ENCODE peak calls at places on chromosomes 2 and 18, in six cellular contexts. K, Z, H, V, N and A are unnamed samples. For H3K27me3, the result is how much of the 10 kb centered on the place peaks cover.

GRCh38 chr2:130387071-130387400 is 31.2 kb downstream of the PTPN18 start:
- DNase-seq in Z (no peak), K (no peak), N (no peak), H (no peak), V (peak), A (no peak)

GRCh38 chr2:9287400-9288059 is 80.9 kb downstream of the ASAP2 start:
- DNase-seq in N (peak), K (peak), H (no peak), Z (no peak), V (peak), A (peak)

GRCh38 chr18:10010611-10011015 is 96.8 kb downstream of the VAPA start:
- DNase-seq in V (peak), H (no peak), Z (no peak), K (peak), N (peak), A (no peak)

GRCh38 chr2:232133078-232133477 is 171.6 kb downstream of the DIS3L2 start:
- DNase-seq in V (no peak), K (no peak), Z (no peak), N (no peak), H (no peak), A (no peak)

GRCh38 chr18:63192885-63193349 is 126.7 kb downstream of the BCL2 start:
- DNase-seq in Z (no peak), N (no peak), H (no peak), K (no peak), V (no peak), A (no peak)

GRCh38 chr2:63834401-63834800 is 7.3 kb upstream of the UGP2 start:
- DNase-seq in K (no peak), H (no peak), Z (peak), N (no peak), V (no peak), A (no peak)

GRCh38 chr2:18719978-18720775 is 130.8 kb upstream of the NT5C1B start:
- DNase-seq in K (no peak), N (no peak), Z (no peak), V (no peak), H (no peak), A (peak)

GRCh38 chr2:10987861-10988260 is 76.1 kb downstream of the KCNF1 start:
- DNase-seq in Z (no peak), K (no peak), H (no peak), N (no peak), V (no peak), A (no peak)

GRCh38 chr2:127658641-127659407 is 12.9 kb downstream of the GPR17 start:
- DNase-seq in V (no peak), H (peak), Z (no peak), N (no peak), K (peak), A (no peak)

GRCh38 chr18:26655010-26655613 is 106.8 kb upstream of the KCTD1 start:
- DNase-seq in N (no peak), H (no peak), K (no peak), Z (no peak), V (no peak), A (no peak)

GRCh38 chr2:121625953-121626352 is 23.3 kb downstream of the CLASP1 start:
- DNase-seq in K (no peak), Z (no peak), V (no peak), H (no peak), N (no peak), A (no peak)

GRCh38 chr2:191885650-191886049 is 38.8 kb upstream of the CAVIN2 start:
- DNase-seq in N (no peak), H (no peak), Z (no peak), V (no peak), K (no peak), A (no peak)

GRCh38 chr2:237763812-237764211 is 34.8 kb upstream of the RBM44 start:
- DNase-seq in Z (no peak), K (peak), H (no peak), N (no peak), V (peak), A (no peak)

GRCh38 chr18:46199515-46200147 is 95.4 kb downstream of the HAUS1 start:
- DNase-seq in K (no peak), Z (no peak), H (no peak), V (no peak), N (peak), A (no peak)

DNA sequence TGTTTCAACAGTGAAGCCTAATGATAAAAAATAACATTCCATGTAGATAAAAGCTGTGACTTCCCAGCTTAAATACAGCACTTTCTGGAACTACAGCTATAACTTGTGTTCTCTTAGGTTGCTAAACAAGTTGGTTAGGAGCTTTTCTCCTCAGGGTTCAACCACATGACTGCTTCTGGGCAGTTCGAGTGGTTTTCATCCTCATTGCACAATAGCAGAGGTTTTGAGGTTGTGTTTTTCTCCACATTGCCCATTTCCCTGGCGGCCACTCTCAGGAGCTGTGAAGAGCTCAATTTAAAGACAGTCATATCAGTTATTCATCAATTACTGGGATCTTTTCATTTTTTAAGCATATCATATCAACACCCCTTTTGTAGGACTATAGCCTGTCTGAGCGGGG is 102.2 kb upstream of the CYP1B1 start:
- DNase-seq in H (peak), Z (no peak), K (no peak), N (no peak), V (peak), A (no peak)
- H3K27ac ChIP-seq in H (peak), Z (peak), K (no peak), N (no peak), V (peak), A (no peak)

GRCh38 chr18:7565677-7566076 is 1.4 kb upstream of the PTPRM start:
- DNase-seq in H (no peak), Z (no peak), K (no peak), V (no peak), N (no peak), A (no peak)

GRCh38 chr18:7566587-7567486 is at the start of gene PTPRM:
- DNase-seq in H (peak), K (peak), V (peak), Z (peak), N (no peak), A (peak)

GRCh38 chr18:7566244-7566586 is 901 bp upstream of the PTPRM start:
- DNase-seq in K (no peak), Z (no peak), V (no peak), N (no peak), H (no peak), A (no peak)

GRCh38 chr18:7567487-7568425 is 640 bp downstream of the PTPRM start:
- DNase-seq in V (peak), Z (peak), K (peak), H (peak), N (no peak), A (peak)

DNA sequence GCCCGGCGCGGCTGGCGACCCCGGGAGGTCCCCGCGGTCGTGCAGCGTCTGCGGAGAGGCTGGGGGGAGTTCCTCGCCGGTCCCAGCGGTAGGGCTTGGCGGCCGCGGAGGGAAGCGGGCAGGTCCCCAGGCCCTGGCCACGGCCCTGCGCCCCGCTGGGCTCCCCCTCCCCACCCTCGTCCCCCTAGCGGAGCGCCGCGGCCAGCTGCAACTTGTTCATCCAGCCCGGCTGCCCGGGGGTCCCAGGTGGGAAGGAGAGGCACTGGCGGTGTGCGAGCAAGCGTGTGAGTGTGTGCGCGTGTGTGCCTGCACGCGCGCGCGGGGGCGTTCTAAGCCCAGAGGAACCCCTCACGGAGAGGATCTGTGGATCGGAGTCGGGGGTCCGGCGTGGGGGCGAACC is 1.3 kb downstream of the PTPRM start:
- DNase-seq in Z (peak), N (no peak), K (peak), V (peak), H (peak), A (peak)
- H3K27me3 ChIP-seq in Z (under half), N (under half), K (under half), V (under half), H (under half), A (under half)

GRCh38 chr2:29687121-29687520 is 234.3 kb downstream of the ALK start:
- DNase-seq in K (no peak), Z (no peak), N (no peak), H (no peak), V (no peak), A (no peak)

GRCh38 chr2:29689666-29690065 is 231.7 kb downstream of the ALK start:
- DNase-seq in N (no peak), V (no peak), H (no peak), K (no peak), Z (no peak), A (no peak)

GRCh38 chr2:29694741-29695140 is 226.6 kb downstream of the ALK start:
- DNase-seq in K (no peak), N (no peak), H (no peak), V (no peak), Z (no peak), A (no peak)

GRCh38 chr2:29688429-29688828 is 233.0 kb downstream of the ALK start:
- DNase-seq in N (no peak), H (no peak), Z (no peak), K (no peak), V (no peak), A (no peak)

DNA sequence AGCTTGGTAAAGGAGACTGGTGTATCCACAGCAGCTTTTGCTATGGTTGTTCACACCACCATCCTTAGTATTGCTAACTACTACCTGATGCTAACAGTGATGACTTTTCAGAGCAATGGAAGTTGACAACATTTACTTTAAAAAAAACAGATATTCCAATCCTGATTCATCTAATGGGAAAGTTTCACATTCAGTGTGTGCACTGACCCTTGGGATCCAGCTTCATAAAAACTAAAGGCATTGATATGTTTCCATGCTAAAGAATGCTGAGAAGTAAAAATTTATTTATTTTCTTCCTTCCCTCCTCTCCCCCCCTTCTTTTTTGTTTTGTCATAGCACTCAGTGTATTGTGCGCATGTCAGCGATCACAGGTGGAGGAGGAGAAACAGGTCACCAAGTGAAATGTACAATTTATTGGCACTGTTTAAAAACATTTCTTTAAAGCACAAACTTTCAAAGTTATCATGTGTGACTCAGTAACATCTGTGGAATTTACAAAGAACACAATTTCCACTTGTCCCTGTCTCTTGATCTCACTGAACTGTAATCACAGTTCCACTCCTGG is 229.9 kb downstream of the ALK start:
- DNase-seq in H (no peak), Z (no peak), N (no peak), V (no peak), K (no peak), A (no peak)
- H3K27ac ChIP-seq in H (no peak), Z (no peak), N (no peak), V (no peak), K (no peak), A (no peak)

GRCh38 chr2:98948956-98949739 is 13.1 kb upstream of the CRACDL start:
- DNase-seq in Z (no peak), K (no peak), N (no peak), V (no peak), H (no peak), A (no peak)

GRCh38 chr2:98952971-98953370 is 16.9 kb upstream of the CRACDL start:
- DNase-seq in K (no peak), Z (no peak), N (no peak), V (no peak), H (no peak), A (no peak)
- H3K27me3 ChIP-seq in K (under half), Z (under half), N (under half), V (under half), H (under half), A (under half)

GRCh38 chr2:136381722-136382633 is 264.0 kb upstream of the CXCR4 start:
- DNase-seq in H (peak), Z (no peak), K (no peak), N (no peak), V (peak), A (no peak)
- H3K27ac ChIP-seq in H (no peak), Z (no peak), K (no peak), N (no peak), V (no peak), A (no peak)

DNA sequence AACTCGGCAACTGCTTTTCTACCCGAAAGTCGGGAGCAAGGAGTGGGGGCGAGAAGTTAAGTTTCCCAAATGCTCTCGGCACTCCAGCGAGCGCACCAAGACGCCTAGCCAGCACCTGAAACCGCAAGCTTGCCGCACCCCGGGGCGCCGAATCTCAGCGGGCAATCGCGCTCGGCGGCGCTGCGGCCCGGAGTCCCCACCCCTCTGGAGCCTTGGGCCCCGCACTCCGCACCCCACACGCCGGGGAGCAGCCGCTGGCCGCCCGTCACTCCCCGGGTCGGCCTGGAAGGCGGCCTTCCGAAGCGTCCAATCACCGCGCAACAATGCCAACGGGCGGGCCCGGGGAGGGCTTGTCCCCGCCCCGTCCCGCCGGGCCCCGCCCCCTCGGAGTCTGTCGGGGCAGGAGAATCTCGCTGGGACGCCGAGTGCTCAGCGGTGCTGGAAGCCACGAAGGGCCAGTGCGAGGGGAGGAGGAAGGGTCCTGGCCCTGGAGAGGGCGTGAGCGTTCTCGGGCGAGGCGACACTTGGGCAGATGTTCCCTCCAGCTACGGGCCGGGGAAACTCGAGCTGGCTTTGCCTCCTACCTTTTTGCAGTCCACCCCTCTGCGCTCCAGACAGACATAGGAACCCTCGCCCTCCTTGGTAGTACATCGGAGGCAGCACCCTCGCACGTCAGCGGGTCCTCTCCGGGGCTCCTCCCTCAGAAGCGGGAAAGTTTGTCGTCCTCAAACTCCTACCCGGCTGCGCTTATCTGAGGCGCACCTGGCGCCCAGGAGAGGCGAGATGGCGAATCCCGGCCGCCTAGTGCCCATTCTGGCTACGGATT is 1.1 kb upstream of the ZBTB7C start:
- DNase-seq in K (peak), N (peak), H (peak), V (peak), Z (peak), A (peak)
- H3K27me3 ChIP-seq in K (under half), N (under half), H (under half), V (under half), Z (under half), A (under half)

GRCh38 chr2:184554736-184555135 is 43.6 kb upstream of the ZNF804A start:
- DNase-seq in V (no peak), N (no peak), Z (no peak), H (no peak), K (no peak), A (no peak)

GRCh38 chr2:184551631-184552030 is 46.7 kb upstream of the ZNF804A start:
- DNase-seq in N (no peak), H (no peak), Z (no peak), V (no peak), K (no peak), A (no peak)

GRCh38 chr2:184543832-184544231 is 54.5 kb upstream of the ZNF804A start:
- DNase-seq in H (no peak), K (no peak), Z (no peak), N (no peak), V (no peak), A (no peak)

DNA sequence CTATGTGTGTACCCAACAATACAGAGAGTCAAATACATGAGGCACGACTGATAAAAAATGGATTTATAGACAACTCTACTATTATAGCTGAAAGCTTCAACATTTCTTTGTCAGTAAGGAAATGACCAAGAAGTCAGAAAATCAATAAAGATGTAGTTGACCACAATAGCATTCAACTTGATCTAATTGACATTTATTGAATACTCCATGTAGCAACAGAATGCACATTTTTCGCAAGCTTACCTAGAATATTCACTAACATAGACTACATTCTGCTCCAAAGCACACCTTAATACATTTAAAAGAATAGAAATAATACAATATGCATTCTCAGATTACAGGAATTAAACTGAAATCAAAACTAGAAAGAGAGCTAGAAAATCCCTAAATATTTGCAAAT is 49.2 kb upstream of the ZNF804A start:
- DNase-seq in N (no peak), Z (no peak), V (no peak), K (no peak), H (no peak), A (no peak)
- H3K27ac ChIP-seq in N (no peak), Z (no peak), V (no peak), K (no peak), H (no peak), A (no peak)

GRCh38 chr2:17540813-17541513 is 467 bp downstream of the VSNL1 start:
- DNase-seq in N (no peak), K (no peak), V (no peak), Z (peak), H (no peak), A (no peak)

GRCh38 chr2:17539993-17540812 is at the start of gene VSNL1:
- DNase-seq in K (peak), H (peak), Z (peak), N (peak), V (peak), A (peak)

GRCh38 chr2:17542471-17542870 is 2.0 kb downstream of the VSNL1 start:
- DNase-seq in K (no peak), V (no peak), Z (no peak), N (no peak), H (no peak), A (no peak)

GRCh38 chr2:17543131-17543660 is 2.7 kb downstream of the VSNL1 start:
- DNase-seq in K (no peak), Z (no peak), N (no peak), H (no peak), V (no peak), A (no peak)

DNA sequence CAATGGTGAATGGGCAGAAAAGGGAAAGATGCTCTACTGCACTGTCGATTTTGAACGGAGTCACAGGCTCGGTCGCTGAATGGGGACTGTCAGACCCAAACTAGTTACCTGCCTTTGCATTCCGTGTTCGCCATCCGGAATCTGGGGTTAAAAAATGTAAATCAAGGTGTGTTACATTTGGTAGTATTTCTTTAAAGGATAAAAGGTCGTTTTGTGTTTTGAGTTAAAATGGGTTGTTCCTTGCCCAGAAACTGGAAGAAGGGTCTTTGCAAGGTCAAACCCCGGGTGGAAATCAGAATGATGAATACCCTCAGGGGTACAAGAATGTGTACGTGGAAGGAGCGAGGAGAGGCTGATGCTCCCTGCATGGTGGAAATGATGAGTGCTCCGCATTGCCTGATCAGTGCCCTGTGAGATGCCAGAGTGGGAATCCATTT is 1.0 kb downstream of the VSNL1 start:
- DNase-seq in N (no peak), K (no peak), Z (no peak), H (no peak), V (no peak), A (no peak)
- H3K27me3 ChIP-seq in N (under half), K (under half), Z (under half), H (half or more), V (under half), A (under half)